ENCODE peak calls at places on chromosomes 1 and 21, in seven cellular contexts. Q, M, G, K, F, P and O are unnamed samples.

GRCh38 chr1:182716740-182717720 is 32.6 kb upstream of the RGS8 start:
- DNase-seq in Q (peak; percentile 20), M (no peak), G (peak; percentile 34), K (no peak), F (no peak), P (no peak), O (no peak)

GRCh38 chr1:160130486-160130885 is 14.9 kb downstream of the ATP1A2 start:
- DNase-seq in Q (no peak), M (no peak), G (no peak), K (no peak), F (no peak), P (no peak), O (no peak)

GRCh38 chr1:92921031-92922023 is 39.9 kb downstream of the DIPK1A start:
- DNase-seq in Q (no peak), M (no peak), G (no peak), K (no peak), F (no peak), P (no peak), O (no peak)

GRCh38 chr21:43370888-43371570 is 55.9 kb downstream of the SIK1 start:
- DNase-seq in Q (no peak), M (no peak), G (no peak), K (no peak), F (no peak), P (no peak), O (no peak)

GRCh38 chr1:159556931-159557369 is 21.1 kb upstream of the OR10J5 start:
- DNase-seq in Q (no peak), M (no peak), G (no peak), K (no peak), F (no peak), P (peak; percentile 7), O (no peak)

GRCh38 chr1:16249838-16250241 is 12.9 kb upstream of the CPLANE2 start:
- DNase-seq in Q (no peak), M (peak; percentile 90), G (no peak), K (no peak), F (no peak), P (no peak), O (no peak)

GRCh38 chr1:9755441-9755995 is 68.2 kb downstream of the CLSTN1 start:
- DNase-seq in Q (no peak), M (no peak), G (no peak), K (no peak), F (no peak), P (no peak), O (no peak)

GRCh38 chr1:175383239-175383638 is 190.7 kb upstream of the KIAA0040 start:
- DNase-seq in Q (no peak), M (no peak), G (no peak), K (no peak), F (no peak), P (no peak), O (no peak)

GRCh38 chr1:200644021-200644420 is 23.5 kb upstream of the KIF14 start:
- DNase-seq in Q (no peak), M (no peak), G (no peak), K (no peak), F (no peak), P (no peak), O (no peak)

GRCh38 chr1:44576456-44577150 is 97.7 kb downstream of the TMEM53 start:
- DNase-seq in Q (no peak), M (no peak), G (no peak), K (peak; percentile 48), F (no peak), P (no peak), O (no peak)

GRCh38 chr1:30847358-30847972 is 61.1 kb downstream of the SDC3 start:
- DNase-seq in Q (no peak), M (peak; percentile 83), G (no peak), K (peak; percentile 72), F (no peak), P (peak; percentile 79), O (no peak)

GRCh38 chr1:146032613-146033219 is 11.2 kb upstream of the HJV start:
- DNase-seq in Q (peak; percentile 22), M (no peak), G (peak; percentile 67), K (no peak), F (no peak), P (no peak), O (no peak)

GRCh38 chr21:25361097-25361496 is 246.2 kb downstream of the MRPL39 start:
- DNase-seq in Q (no peak), M (no peak), G (no peak), K (no peak), F (no peak), P (no peak), O (no peak)

GRCh38 chr1:52603301-52603675 is 1.1 kb downstream of the GPX7 start:
- DNase-seq in Q (no peak), M (no peak), G (no peak), K (no peak), F (no peak), P (no peak), O (no peak)

GRCh38 chr1:39683591-39684312 is 7.5 kb downstream of the HPCAL4 start:
- DNase-seq in Q (no peak), M (no peak), G (no peak), K (no peak), F (no peak), P (no peak), O (no peak)